ENCODE peak calls at places on chromosome 18, in six cellular contexts. One of them, this sample, is unnamed. For H3K4me1, the result is how much of the 10 kb centered on the place peaks cover.

GRCh38 chr18:78618726-78619125 is 360.9 kb upstream of the SALL3 start:
- DNase-seq in heart left ventricle: no peak
- DNase-seq in kidney: no peak
- DNase-seq in adrenal gland: no peak
- DNase-seq in SK-N-SH: no peak
- DNase-seq in lung: no peak
- DNase-seq in this sample: no peak

GRCh38 chr18:3982541-3982940 is 472.6 kb downstream of the DLGAP1 start:
- DNase-seq in heart left ventricle: no peak
- DNase-seq in kidney: no peak
- DNase-seq in lung: no peak
- DNase-seq in adrenal gland: no peak
- DNase-seq in SK-N-SH: no peak
- DNase-seq in this sample: no peak

GRCh38 chr18:27017901-27018500 is 152.5 kb upstream of the AQP4 start:
- DNase-seq in SK-N-SH: peak
- DNase-seq in kidney: no peak
- DNase-seq in lung: no peak
- DNase-seq in heart left ventricle: no peak
- DNase-seq in adrenal gland: no peak
- DNase-seq in this sample: no peak

GRCh38 chr18:39752351-39752750 is 2186.8 kb upstream of the CELF4 start:
- DNase-seq in SK-N-SH: no peak
- DNase-seq in adrenal gland: no peak
- DNase-seq in heart left ventricle: no peak
- DNase-seq in lung: no peak
- DNase-seq in kidney: no peak
- DNase-seq in this sample: no peak

GRCh38 chr18:41532344-41533086 is 422.5 kb upstream of the PIK3C3 start:
- DNase-seq in lung: no peak
- DNase-seq in adrenal gland: no peak
- DNase-seq in SK-N-SH: no peak
- DNase-seq in heart left ventricle: no peak
- DNase-seq in kidney: no peak
- DNase-seq in this sample: no peak

GRCh38 chr18:8433323-8433722 is 175.9 kb upstream of the RAB12 start:
- DNase-seq in SK-N-SH: no peak
- DNase-seq in heart left ventricle: no peak
- DNase-seq in lung: no peak
- DNase-seq in kidney: no peak
- DNase-seq in adrenal gland: no peak
- DNase-seq in this sample: no peak

GRCh38 chr18:50297621-50298442 is 10.3 kb upstream of the CXXC1 start:
- DNase-seq in heart left ventricle: peak
- DNase-seq in kidney: peak
- DNase-seq in adrenal gland: peak
- DNase-seq in lung: peak
- DNase-seq in SK-N-SH: peak
- DNase-seq in this sample: peak

GRCh38 chr18:13308369-13308768 is 89.8 kb downstream of the LDLRAD4 start:
- DNase-seq in adrenal gland: no peak
- DNase-seq in heart left ventricle: no peak
- DNase-seq in lung: no peak
- DNase-seq in SK-N-SH: no peak
- DNase-seq in kidney: no peak
- DNase-seq in this sample: no peak

GRCh38 chr18:49813071-49813320 is 337 bp downstream of the ACAA2 start:
- DNase-seq in adrenal gland: peak
- DNase-seq in SK-N-SH: no peak
- DNase-seq in lung: peak
- DNase-seq in kidney: no peak
- DNase-seq in heart left ventricle: peak
- DNase-seq in this sample: peak

GRCh38 chr18:48622911-48623431 is 84.1 kb downstream of the CTIF start:
- DNase-seq in lung: no peak
- DNase-seq in heart left ventricle: no peak
- DNase-seq in adrenal gland: no peak
- DNase-seq in SK-N-SH: no peak
- DNase-seq in kidney: no peak
- DNase-seq in this sample: peak

GRCh38 chr18:48894266-48894600 is 56.5 kb downstream of the SMAD7 start:
- DNase-seq in heart left ventricle: no peak
- DNase-seq in kidney: no peak
- DNase-seq in adrenal gland: no peak
- DNase-seq in SK-N-SH: no peak
- DNase-seq in lung: no peak
- DNase-seq in this sample: no peak

GRCh38 chr18:23738151-23738550 is 48.9 kb downstream of the LAMA3 start:
- DNase-seq in SK-N-SH: no peak
- DNase-seq in lung: no peak
- DNase-seq in adrenal gland: no peak
- DNase-seq in kidney: no peak
- DNase-seq in heart left ventricle: no peak
- DNase-seq in this sample: no peak
- H3K4me1 ChIP-seq in SK-N-SH: under half
- H3K4me1 ChIP-seq in lung: under half
- H3K4me1 ChIP-seq in adrenal gland: under half
- H3K4me1 ChIP-seq in kidney: under half
- H3K4me1 ChIP-seq in heart left ventricle: under half
- H3K4me1 ChIP-seq in this sample: under half

DNA sequence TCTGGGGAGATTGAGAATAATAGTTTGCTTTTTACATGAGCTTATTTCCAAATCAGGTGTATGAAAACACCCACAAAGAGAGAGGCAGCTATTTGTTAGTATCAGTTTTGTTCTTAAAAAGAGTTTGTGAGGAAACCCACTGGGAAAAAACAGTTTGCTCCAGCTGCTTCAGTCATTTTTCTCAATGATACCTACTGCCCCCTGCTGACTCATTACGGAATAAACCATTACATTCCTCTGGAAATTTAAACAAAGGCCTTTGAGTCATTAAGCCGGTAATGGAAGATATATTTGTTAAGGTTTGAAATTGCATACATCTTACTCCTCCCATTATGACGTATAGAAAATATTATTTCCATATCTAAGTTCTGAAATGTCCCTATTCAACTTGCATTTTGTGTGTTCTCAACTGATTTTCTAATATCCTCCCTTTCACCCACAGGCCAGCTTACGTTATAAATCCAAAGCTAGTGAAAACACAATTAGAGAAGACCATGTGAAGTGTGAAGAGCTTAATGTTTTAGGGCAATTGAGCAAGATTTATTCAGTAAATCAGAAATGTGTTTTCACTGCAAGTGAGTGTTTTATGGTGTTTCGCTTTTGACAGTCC is 761.6 kb downstream of the DSC3 start:
- DNase-seq in kidney: no peak
- DNase-seq in heart left ventricle: no peak
- DNase-seq in lung: no peak
- DNase-seq in SK-N-SH: peak
- DNase-seq in adrenal gland: no peak
- DNase-seq in this sample: no peak
- TF ChIP-seq CTCF in kidney: peak
- TF ChIP-seq CTCF in heart left ventricle: peak
- TF ChIP-seq CTCF in lung: no peak
- TF ChIP-seq CTCF in SK-N-SH: peak
- TF ChIP-seq CTCF in adrenal gland: peak
- TF ChIP-seq CTCF in this sample: peak

GRCh38 chr18:2325933-2326332 is 245.4 kb downstream of the METTL4 start:
- DNase-seq in lung: no peak
- DNase-seq in kidney: no peak
- DNase-seq in heart left ventricle: no peak
- DNase-seq in adrenal gland: no peak
- DNase-seq in SK-N-SH: no peak
- DNase-seq in this sample: no peak

GRCh38 chr18:2325308-2325849 is 245.9 kb downstream of the METTL4 start:
- DNase-seq in heart left ventricle: no peak
- DNase-seq in SK-N-SH: no peak
- DNase-seq in lung: no peak
- DNase-seq in kidney: no peak
- DNase-seq in adrenal gland: no peak
- DNase-seq in this sample: no peak

GRCh38 chr18:2326999-2327398 is 244.3 kb downstream of the METTL4 start:
- DNase-seq in kidney: no peak
- DNase-seq in SK-N-SH: no peak
- DNase-seq in lung: no peak
- DNase-seq in adrenal gland: no peak
- DNase-seq in heart left ventricle: no peak
- DNase-seq in this sample: no peak

DNA sequence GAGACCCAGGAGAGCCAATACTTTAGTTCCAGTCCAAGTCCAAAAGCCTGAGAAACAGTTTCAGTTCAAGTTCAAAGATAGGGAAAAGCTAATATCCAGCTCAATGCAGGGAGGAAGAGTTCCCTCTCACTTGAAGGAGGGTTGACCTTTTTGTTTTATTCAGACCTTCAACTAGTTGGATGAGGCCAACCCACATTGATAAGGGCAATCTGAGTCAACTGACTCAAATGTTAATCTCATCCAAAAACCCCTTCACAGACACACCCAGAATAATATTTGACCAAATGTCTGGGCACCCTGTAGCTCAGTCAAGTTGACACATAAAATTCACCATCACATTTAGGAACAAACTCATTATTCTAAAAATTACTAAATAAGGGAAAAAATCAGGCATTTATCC is 246.8 kb downstream of the METTL4 start:
- DNase-seq in kidney: no peak
- DNase-seq in SK-N-SH: no peak
- DNase-seq in adrenal gland: no peak
- DNase-seq in lung: no peak
- DNase-seq in heart left ventricle: no peak
- DNase-seq in this sample: no peak
- H3K4me1 ChIP-seq in kidney: under half
- H3K4me1 ChIP-seq in SK-N-SH: under half
- H3K4me1 ChIP-seq in adrenal gland: under half
- H3K4me1 ChIP-seq in lung: under half
- H3K4me1 ChIP-seq in heart left ventricle: under half
- H3K4me1 ChIP-seq in this sample: under half

GRCh38 chr18:32934201-32934600 is 161.4 kb upstream of the KLHL14 start:
- DNase-seq in SK-N-SH: no peak
- DNase-seq in adrenal gland: no peak
- DNase-seq in lung: no peak
- DNase-seq in kidney: no peak
- DNase-seq in heart left ventricle: no peak
- DNase-seq in this sample: no peak

GRCh38 chr18:32929213-32929612 is 156.4 kb upstream of the KLHL14 start:
- DNase-seq in heart left ventricle: no peak
- DNase-seq in adrenal gland: no peak
- DNase-seq in kidney: no peak
- DNase-seq in lung: no peak
- DNase-seq in SK-N-SH: no peak
- DNase-seq in this sample: no peak

DNA sequence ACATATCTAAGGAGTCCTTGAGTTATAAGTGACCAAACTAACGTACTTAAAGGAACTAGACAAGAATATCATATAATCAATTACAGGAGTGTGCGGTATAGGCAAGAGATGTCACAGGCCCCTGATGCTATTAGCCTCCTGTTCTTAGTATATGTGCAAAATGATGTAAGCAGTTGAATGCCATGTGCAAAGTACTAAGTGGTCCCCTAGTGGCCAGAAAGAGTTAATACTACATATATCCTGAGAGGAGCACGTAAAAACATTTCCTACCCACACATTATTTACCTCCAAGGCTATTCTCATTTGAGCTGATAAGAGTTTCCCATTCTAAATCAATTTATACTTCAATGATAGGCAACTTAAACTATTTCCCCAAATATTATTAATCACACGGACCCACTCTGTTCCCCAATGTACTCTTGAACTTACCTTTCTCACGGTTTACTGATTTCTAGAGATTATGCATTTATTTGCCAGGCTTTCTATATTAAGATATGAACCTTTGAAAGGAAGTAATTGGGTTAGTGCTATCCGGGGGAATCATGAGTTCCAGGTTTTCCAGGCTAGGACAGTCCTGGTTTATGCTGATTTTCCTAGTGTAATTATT is 158.0 kb upstream of the KLHL14 start:
- DNase-seq in lung: no peak
- DNase-seq in kidney: no peak
- DNase-seq in SK-N-SH: peak
- DNase-seq in heart left ventricle: no peak
- DNase-seq in adrenal gland: no peak
- DNase-seq in this sample: no peak
- TF ChIP-seq CTCF in lung: no peak
- TF ChIP-seq CTCF in kidney: peak
- TF ChIP-seq CTCF in SK-N-SH: peak
- TF ChIP-seq CTCF in heart left ventricle: no peak
- TF ChIP-seq CTCF in adrenal gland: peak
- TF ChIP-seq CTCF in this sample: peak

GRCh38 chr18:55337908-55338521 is 250.0 kb downstream of the TCF4 start:
- DNase-seq in SK-N-SH: no peak
- DNase-seq in adrenal gland: peak
- DNase-seq in heart left ventricle: peak
- DNase-seq in lung: peak
- DNase-seq in kidney: no peak
- DNase-seq in this sample: no peak

GRCh38 chr18:55331301-55331700 is 256.7 kb downstream of the TCF4 start:
- DNase-seq in lung: no peak
- DNase-seq in adrenal gland: no peak
- DNase-seq in SK-N-SH: no peak
- DNase-seq in kidney: no peak
- DNase-seq in heart left ventricle: no peak
- DNase-seq in this sample: no peak

GRCh38 chr18:55338955-55339662 is 248.9 kb downstream of the TCF4 start:
- DNase-seq in SK-N-SH: no peak
- DNase-seq in kidney: no peak
- DNase-seq in heart left ventricle: no peak
- DNase-seq in lung: no peak
- DNase-seq in adrenal gland: no peak
- DNase-seq in this sample: no peak

GRCh38 chr18:55337153-55337552 is 250.8 kb downstream of the TCF4 start:
- DNase-seq in kidney: no peak
- DNase-seq in SK-N-SH: no peak
- DNase-seq in heart left ventricle: no peak
- DNase-seq in lung: no peak
- DNase-seq in adrenal gland: no peak
- DNase-seq in this sample: no peak

DNA sequence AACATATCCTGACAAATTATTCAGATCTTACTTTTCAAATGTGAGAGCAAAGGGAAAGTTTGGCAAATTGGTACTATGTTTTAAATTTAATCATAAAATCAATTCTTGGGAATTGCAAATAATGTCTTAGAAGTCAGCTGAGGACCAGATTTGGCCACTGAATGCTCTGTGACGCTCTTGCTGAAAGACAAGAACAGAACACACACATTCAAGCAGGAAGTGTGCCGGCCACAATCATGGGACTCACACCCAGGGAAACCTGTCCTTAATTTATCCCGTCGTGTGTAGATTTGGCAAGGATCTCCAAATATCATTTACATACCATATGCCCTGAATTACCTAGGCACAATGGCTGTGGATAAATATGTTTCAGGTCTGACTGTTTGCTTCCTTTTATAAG is 253.1 kb downstream of the TCF4 start:
- DNase-seq in heart left ventricle: peak
- DNase-seq in kidney: no peak
- DNase-seq in lung: no peak
- DNase-seq in adrenal gland: no peak
- DNase-seq in SK-N-SH: no peak
- DNase-seq in this sample: peak
- H3K4me1 ChIP-seq in heart left ventricle: half or more
- H3K4me1 ChIP-seq in kidney: under half
- H3K4me1 ChIP-seq in lung: under half
- H3K4me1 ChIP-seq in adrenal gland: under half
- H3K4me1 ChIP-seq in SK-N-SH: under half
- H3K4me1 ChIP-seq in this sample: under half

This sample was measured in thyroid gland.